ENCODE peak calls at places on chromosomes 3 and 15, in nine cellular contexts. J, W, A, K, D, O, U, R and V are unnamed samples. For H3K4me1 and H3K36me3, the result is how much of the 10 kb centered on the place peaks cover.

GRCh38 chr15:101276501-101277037 is 716 bp downstream of the SELENOS start:
- DNase-seq in J (no peak), W (no peak), A (peak), K (no peak), D (peak), O (no peak), U (no peak), R (no peak), V (no peak)

GRCh38 chr3:168117059-168117458 is 21.3 kb upstream of the GOLIM4 start:
- DNase-seq in J (peak), W (no peak), A (no peak), K (no peak), D (peak), O (no peak), U (no peak), R (no peak), V (no peak)

GRCh38 chr3:54099381-54099780 is 23.0 kb upstream of the CACNA2D3 start:
- DNase-seq in J (no peak), W (no peak), A (no peak), K (no peak), D (no peak), O (no peak), U (no peak), R (no peak), V (no peak)

GRCh38 chr3:148955544-148956346 is 35.6 kb upstream of the GYG1 start:
- DNase-seq in J (peak), W (peak), A (peak), K (peak), D (peak), O (peak), U (no peak), R (no peak), V (no peak)

GRCh38 chr3:103786296-103786695 is 1351.5 kb downstream of the ZPLD1 start:
- DNase-seq in J (no peak), W (no peak), A (no peak), K (peak), D (no peak), O (no peak), U (no peak), R (no peak), V (no peak)

GRCh38 chr3:42942693-42943092 is 36.4 kb upstream of the GASK1A start:
- DNase-seq in J (no peak), W (no peak), A (no peak), K (no peak), D (no peak), O (no peak), U (no peak), R (no peak), V (no peak)

GRCh38 chr15:89874926-89875564 is 18.7 kb downstream of the AP3S2 start:
- DNase-seq in J (peak), W (peak), A (peak), K (peak), D (peak), O (peak), U (peak), R (peak), V (peak)

GRCh38 chr3:176005564-176005963 is 1146.4 kb downstream of the NAALADL2 start:
- DNase-seq in J (no peak), W (no peak), A (no peak), K (no peak), D (no peak), O (no peak), U (no peak), R (no peak), V (no peak)

GRCh38 chr15:77251662-77252061 is 168.2 kb downstream of the PEAK1 start:
- DNase-seq in J (no peak), W (no peak), A (peak), K (no peak), D (no peak), O (no peak), U (no peak), R (no peak), V (no peak)

GRCh38 chr3:9347887-9348286 is 15.0 kb upstream of the THUMPD3 start:
- DNase-seq in J (no peak), W (no peak), A (peak), K (no peak), D (peak), O (no peak), U (no peak), R (no peak), V (no peak)

GRCh38 chr3:197354195-197355059 is 56.0 kb upstream of the DLG1 start:
- DNase-seq in J (no peak), W (peak), A (no peak), K (peak), D (no peak), O (peak), U (no peak), R (no peak), V (no peak)
- H3K27ac ChIP-seq in J (peak), W (peak), A (no peak), K (no peak), D (no peak), O (peak), U (no peak), R (no peak), V (no peak)

DNA sequence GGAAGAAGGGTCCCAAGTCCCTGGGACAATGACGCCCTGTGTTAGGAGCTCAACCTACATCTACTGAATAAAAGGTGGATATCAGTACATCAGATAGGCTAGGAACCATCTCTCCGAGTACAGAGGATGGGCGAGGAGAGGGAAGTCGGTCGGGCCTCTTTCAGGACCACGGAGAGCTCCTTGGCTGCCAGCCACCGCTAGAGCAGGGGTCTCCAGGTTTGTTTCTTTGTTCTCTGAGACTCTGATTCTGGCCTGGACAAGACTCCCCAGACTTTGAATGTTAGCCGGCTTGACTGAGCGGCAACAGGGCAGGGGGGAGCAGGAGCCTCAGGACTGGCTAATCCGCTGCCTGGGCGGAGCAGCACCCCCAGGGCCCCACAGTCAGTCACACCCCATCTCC is 131.8 kb downstream of the TPRA1 start:
- DNase-seq in J (no peak), W (peak), A (no peak), K (no peak), D (no peak), O (no peak), U (no peak), R (no peak), V (no peak)
- H3K4me1 ChIP-seq in J (under half), W (under half), A (under half), K (under half), D (under half), O (under half), U (under half), R (under half), V (under half)

GRCh38 chr3:12591997-12592715 is 35.3 kb downstream of the MKRN2 start:
- DNase-seq in J (no peak), W (no peak), A (no peak), K (no peak), D (no peak), O (no peak), U (no peak), R (no peak), V (no peak)
- H3K36me3 ChIP-seq in J (under half), W (under half), A (half or more), K (under half), D (under half), O (half or more), U (under half), R (under half), V (half or more)

DNA sequence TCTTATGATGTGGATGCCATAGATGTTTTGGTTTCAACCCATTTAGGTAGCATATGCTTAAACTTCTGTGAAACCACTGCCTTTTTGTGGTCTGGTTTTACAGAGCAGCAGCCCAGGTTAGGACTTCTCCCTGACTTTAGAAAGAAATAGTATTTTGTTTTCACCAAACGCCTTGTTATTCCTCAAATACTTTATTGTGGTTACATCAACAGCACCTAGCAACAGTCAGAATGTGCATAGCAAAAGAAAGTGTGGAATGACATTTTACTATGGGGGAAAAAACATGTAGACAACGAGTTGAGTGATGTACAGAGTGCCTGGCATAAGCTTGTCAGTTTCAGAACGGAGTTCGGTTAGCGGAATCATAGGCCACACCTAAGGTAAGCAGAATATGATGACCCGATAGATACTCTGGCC is 159.2 kb downstream of the TPRG1 start:
- DNase-seq in J (no peak), W (no peak), A (no peak), K (no peak), D (no peak), O (no peak), U (no peak), R (no peak), V (no peak)
- H3K27ac ChIP-seq in J (no peak), W (no peak), A (no peak), K (no peak), D (no peak), O (no peak), U (no peak), R (no peak), V (no peak)

GRCh38 chr3:30440147-30440604 is 166.2 kb upstream of the TGFBR2 start:
- DNase-seq in J (peak), W (no peak), A (peak), K (no peak), D (no peak), O (no peak), U (no peak), R (peak), V (no peak)
- H3K4me1 ChIP-seq in J (under half), W (under half), A (under half), K (under half), D (under half), O (under half), U (under half), R (under half), V (under half)

DNA sequence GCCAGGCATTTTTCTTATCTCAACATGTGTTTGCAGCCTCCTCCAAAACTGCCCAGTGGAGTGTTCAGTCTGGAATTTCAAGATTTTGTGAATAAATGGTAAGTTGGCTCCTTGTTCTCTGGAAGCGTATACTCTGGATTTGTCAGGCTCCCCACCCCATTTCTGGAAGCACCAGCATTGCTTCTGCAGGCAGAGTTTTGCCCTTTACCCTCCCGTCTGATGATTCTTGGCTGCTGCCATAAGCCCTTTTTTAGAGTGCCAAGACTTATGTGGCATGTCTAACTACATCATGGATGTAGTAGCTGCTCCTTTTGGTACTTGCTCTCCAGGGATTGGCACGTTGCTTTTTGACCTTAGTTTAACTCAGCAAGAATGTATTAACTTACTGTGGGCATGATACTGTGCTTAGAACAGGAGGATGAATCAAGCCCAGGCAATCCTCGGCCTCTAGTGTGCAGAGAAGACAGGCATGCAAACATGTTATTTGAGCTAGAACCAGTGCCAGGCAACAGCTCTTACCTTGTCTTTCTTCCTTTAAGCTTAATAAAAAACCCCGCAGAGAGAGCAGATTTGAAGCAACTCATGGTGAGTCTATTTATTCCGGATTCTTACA is 8.3 kb downstream of the SNAPC5 start:
- DNase-seq in J (no peak), W (no peak), A (no peak), K (no peak), D (no peak), O (no peak), U (no peak), R (no peak), V (no peak)
- H3K36me3 ChIP-seq in J (under half), W (under half), A (under half), K (under half), D (under half), O (half or more), U (under half), R (under half), V (under half)

DNA sequence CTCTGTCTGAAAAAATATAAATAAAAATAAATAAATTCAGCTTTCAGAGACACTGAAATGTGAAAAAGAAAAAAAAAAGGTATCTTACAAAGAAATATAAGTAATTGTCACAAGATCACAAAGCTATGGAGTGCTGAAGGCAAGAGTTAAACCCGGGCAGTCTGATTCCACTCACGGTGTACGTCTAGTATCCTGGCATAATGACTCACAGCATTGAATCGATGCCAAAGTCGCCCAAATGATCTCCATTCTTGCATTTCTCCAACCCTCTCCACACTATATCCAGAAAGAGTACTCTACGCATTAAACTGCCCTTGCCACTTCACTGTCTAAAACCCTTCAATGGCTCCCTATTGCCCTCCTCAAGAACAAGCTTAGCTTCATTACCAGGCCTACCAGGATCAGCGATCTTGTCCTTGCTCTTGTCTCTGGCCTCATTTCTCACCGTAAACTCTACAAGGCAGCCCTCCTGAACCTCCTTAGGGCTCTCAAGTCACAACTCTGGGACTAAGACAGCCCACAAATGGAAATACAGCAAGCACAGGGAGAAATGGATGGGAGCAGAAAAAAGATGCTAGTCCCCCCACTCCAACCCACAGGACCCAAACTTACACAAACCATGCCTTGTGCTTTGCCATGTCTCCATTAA is 7.7 kb downstream of the SUCLG2 start:
- DNase-seq in J (no peak), W (no peak), A (peak), K (no peak), D (no peak), O (no peak), U (no peak), R (peak), V (no peak)
- H3K27ac ChIP-seq in J (peak), W (no peak), A (peak), K (no peak), D (peak), O (peak), U (no peak), R (peak), V (no peak)